ENCODE peak calls at places on chromosomes 12 and 14, in ten cellular contexts. U is heart left ventricle, Y is suprapubic skin, O is HCT116, I is body of pancreas, H is transverse colon, A is testis, N is esophagus squamous epithelium, M is ovary, B is gastrocnemius medialis. Z is an unnamed sample.

GRCh38 chr14:24903337-24903736 is 146.6 kb downstream of the STXBP6 start:
- DNase-seq in U (no peak), Y (no peak), O (no peak), I (no peak), H (no peak), A (no peak), N (no peak), M (no peak), B (no peak), Z (no peak)

GRCh38 chr12:46578190-46578982 is 205.8 kb upstream of the SLC38A2 start:
- DNase-seq in U (no peak), Y (no peak), O (no peak), I (no peak), H (no peak), A (no peak), N (no peak), M (no peak), B (no peak), Z (no peak)

GRCh38 chr14:50051706-50052105 is 64.7 kb downstream of the VCPKMT start:
- DNase-seq in U (no peak), Y (no peak), O (no peak), I (no peak), H (no peak), A (no peak), N (no peak), M (no peak), B (no peak), Z (no peak)

GRCh38 chr14:99699071-99699760 is 15.1 kb downstream of the CYP46A1 start:
- DNase-seq in U (no peak), Y (no peak), O (no peak), I (no peak), H (no peak), A (no peak), N (no peak), M (no peak), B (no peak), Z (no peak)

GRCh38 chr12:40106655-40107054 is 774 bp upstream of the SLC2A13 start:
- DNase-seq in U (no peak), Y (no peak), O (no peak), I (no peak), H (no peak), A (no peak), N (no peak), M (no peak), B (no peak), Z (no peak)

GRCh38 chr12:41190360-41190759 is 2.2 kb downstream of the PDZRN4 start:
- DNase-seq in U (no peak), Y (no peak), O (no peak), I (no peak), H (no peak), A (peak; percentile 57), N (no peak), M (peak; percentile 37), B (no peak), Z (no peak)

GRCh38 chr12:70393787-70394519 is 27.9 kb downstream of the KCNMB4 start:
- DNase-seq in U (no peak), Y (no peak), O (no peak), I (no peak), H (no peak), A (no peak), N (no peak), M (no peak), B (no peak), Z (no peak)

GRCh38 chr14:34461334-34462131 is 507 bp downstream of the SPTSSA start:
- DNase-seq in U (peak; percentile 54), Y (peak; percentile 74), O (peak; percentile 13), I (peak; percentile 63), H (peak; percentile 65), A (peak; percentile 71), N (no peak), M (peak; percentile 64), B (peak; percentile 66), Z (peak; percentile 88)

GRCh38 chr14:51216602-51217001 is 23.4 kb upstream of the TMX1 start:
- DNase-seq in U (no peak), Y (no peak), O (no peak), I (no peak), H (no peak), A (no peak), N (no peak), M (no peak), B (no peak), Z (no peak)

GRCh38 chr12:120504587-120504986 is 8.7 kb downstream of the DYNLL1 start:
- DNase-seq in U (no peak), Y (no peak), O (no peak), I (no peak), H (no peak), A (no peak), N (no peak), M (no peak), B (no peak), Z (no peak)

GRCh38 chr14:105484069-105484996 is 2.4 kb upstream of the CRIP1 start:
- DNase-seq in U (peak; percentile 70), Y (peak; percentile 95), O (no peak), I (no peak), H (no peak), A (no peak), N (no peak), M (no peak), B (no peak), Z (peak; percentile 95)

DNA sequence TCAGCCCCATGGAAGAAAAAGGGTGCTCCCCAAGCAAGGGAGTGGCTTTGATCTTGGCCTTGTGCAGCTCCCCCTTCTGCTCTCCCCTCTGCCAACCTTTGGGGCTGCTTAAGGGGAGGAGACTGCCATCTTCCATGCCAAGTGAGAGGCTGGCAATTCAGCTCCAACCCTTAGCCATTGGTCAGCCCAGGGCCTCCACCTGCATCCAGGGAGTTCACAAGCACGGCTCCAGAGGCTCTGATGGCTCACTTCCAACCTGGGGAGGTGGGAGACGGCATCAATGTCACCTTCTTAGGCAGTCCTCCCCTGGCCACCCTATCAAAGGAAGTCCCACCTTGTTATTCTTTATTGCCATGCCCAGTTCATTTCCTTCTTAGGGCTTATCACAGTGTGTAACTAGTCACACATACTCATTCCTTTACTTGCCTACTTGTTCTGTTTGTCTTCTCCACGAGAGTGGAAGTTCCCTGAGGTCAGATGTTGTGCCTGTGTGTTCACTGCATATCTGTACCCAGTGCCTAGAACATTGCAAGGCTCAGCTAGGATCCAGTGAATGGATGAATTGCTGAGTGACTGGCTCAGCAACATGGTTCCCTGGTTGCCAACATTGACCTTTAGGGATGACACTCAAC is 5.0 kb downstream of the HDAC7 start:
- DNase-seq in U (no peak), Y (no peak), O (no peak), I (no peak), H (no peak), A (no peak), N (no peak), M (no peak), B (no peak), Z (no peak)
- H3K4me3 ChIP-seq in U (no peak overlapping the region), Y (peak overlapping the region; percentile 38), O (no peak overlapping the region), I (no peak overlapping the region), H (peak overlapping the region; percentile 52), A (no peak overlapping the region), N (peak overlapping the region; percentile 63), M (no peak overlapping the region), B (no peak overlapping the region), Z (no peak overlapping the region)

GRCh38 chr14:31207287-31207745 is 277 bp downstream of the HECTD1 start:
- DNase-seq in U (no peak), Y (no peak), O (no peak), I (no peak), H (no peak), A (no peak), N (no peak), M (no peak), B (peak; percentile 92), Z (no peak)
- TF ChIP-seq CTCF in U (no peak), Y (no peak), O (no peak), I (no peak), H (no peak), A (no peak), N (no peak), M (no peak), B (no peak), Z (no peak)

GRCh38 chr14:37172936-37173613 is 669 bp upstream of the SLC25A21 start:
- DNase-seq in U (no peak), Y (no peak), O (no peak), I (no peak), H (no peak), A (peak; percentile 29), N (no peak), M (no peak), B (no peak), Z (no peak)

GRCh38 chr14:37170993-37171392 is 1.4 kb downstream of the SLC25A21 start:
- DNase-seq in U (no peak), Y (no peak), O (no peak), I (no peak), H (no peak), A (no peak), N (no peak), M (no peak), B (no peak), Z (no peak)

GRCh38 chr14:37170237-37170636 is 2.2 kb downstream of the SLC25A21 start:
- DNase-seq in U (no peak), Y (no peak), O (no peak), I (no peak), H (no peak), A (no peak), N (no peak), M (no peak), B (no peak), Z (no peak)

GRCh38 chr14:37171678-37172023 is 755 bp downstream of the SLC25A21 start:
- DNase-seq in U (no peak), Y (no peak), O (no peak), I (no peak), H (no peak), A (no peak), N (no peak), M (no peak), B (no peak), Z (no peak)

DNA sequence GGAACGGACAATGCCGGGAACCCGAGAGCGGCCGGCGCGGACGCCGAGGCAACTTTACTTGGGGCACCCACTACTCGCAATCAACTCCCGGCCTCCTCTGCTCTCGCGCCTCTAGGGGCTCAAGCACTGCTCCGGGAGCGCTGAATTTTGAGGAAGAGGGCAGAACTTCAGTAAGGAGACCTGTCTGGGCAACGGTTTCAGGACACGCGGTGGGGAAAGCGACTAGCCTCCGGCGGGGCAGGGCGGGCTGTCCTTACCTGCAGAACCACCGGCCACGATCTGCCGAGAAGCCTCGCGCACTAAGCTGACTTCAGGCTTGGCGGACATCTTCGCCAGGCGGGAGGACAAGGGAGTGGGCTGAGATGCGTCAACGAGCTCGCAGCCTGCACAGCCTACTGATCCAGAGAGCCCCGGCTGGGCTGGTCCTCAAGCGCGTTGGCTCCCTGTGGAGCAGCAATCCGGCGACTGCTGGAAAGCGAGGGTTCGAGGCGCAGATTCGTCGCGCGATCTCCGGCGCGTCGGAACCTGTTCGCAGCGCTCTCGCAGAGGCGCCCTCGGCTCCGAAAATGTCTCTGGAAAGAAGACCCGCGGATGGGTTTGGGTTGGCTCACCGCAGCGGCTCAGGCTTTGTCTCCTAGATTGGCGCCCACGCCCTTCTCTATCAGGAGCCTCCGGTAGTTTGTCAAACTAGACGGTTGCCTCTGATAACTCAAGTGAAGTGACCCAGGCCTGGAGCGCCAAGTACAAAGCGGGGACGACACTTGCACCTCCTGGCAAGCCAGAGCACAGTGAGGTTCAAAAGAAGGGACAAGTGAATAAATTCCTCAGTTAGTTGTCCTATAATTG is at the start of gene SLC25A21:
- DNase-seq in U (peak; percentile 70), Y (peak; percentile 66), O (peak; percentile 71), I (peak; percentile 78), H (peak; percentile 68), A (peak; percentile 88), N (no peak), M (peak; percentile 83), B (peak; percentile 67), Z (peak; percentile 93)
- TF ChIP-seq POLR2A in U (no peak), Y (no peak), O (peak; percentile 84), I (peak; percentile 84), H (peak; percentile 30), A (no peak), N (peak; percentile 3), M (peak; percentile 69), B (peak; percentile 42), Z (no peak)

GRCh38 chr14:65423986-65424385 is 11.5 kb downstream of the FUT8 start:
- DNase-seq in U (no peak), Y (no peak), O (no peak), I (no peak), H (no peak), A (no peak), N (no peak), M (no peak), B (no peak), Z (no peak)
- H3K4me3 ChIP-seq in U (no peak overlapping the region), Y (no peak overlapping the region), O (no peak overlapping the region), I (no peak overlapping the region), H (no peak overlapping the region), A (no peak overlapping the region), N (no peak overlapping the region), M (no peak overlapping the region), B (no peak overlapping the region), Z (no peak overlapping the region)

Z was measured in lower leg skin.